ENCODE peak calls at places on chromosome 22, in ten cellular contexts. One of them, this sample, is unnamed.

GRCh38 chr22:30314918-30315317 is 11.8 kb downstream of the TBC1D10A start:
- DNase-seq in stomach: no peak
- DNase-seq in K562: peak
- DNase-seq in transverse colon: no peak
- DNase-seq in H1: no peak
- DNase-seq in esophagus muscularis mucosa: no peak
- DNase-seq in suprapubic skin: no peak
- DNase-seq in SK-N-SH: no peak
- DNase-seq in GM12878: peak
- DNase-seq in HepG2: no peak
- DNase-seq in this sample: no peak

GRCh38 chr22:46652081-46652929 is 32.1 kb downstream of the GRAMD4 start:
- DNase-seq in esophagus muscularis mucosa: no peak
- DNase-seq in stomach: no peak
- DNase-seq in HepG2: peak
- DNase-seq in SK-N-SH: no peak
- DNase-seq in H1: no peak
- DNase-seq in K562: peak
- DNase-seq in suprapubic skin: no peak
- DNase-seq in transverse colon: peak
- DNase-seq in GM12878: no peak
- DNase-seq in this sample: no peak

GRCh38 chr22:49657275-49657973 is 170.2 kb downstream of the BRD1 start:
- DNase-seq in SK-N-SH: no peak
- DNase-seq in stomach: peak
- DNase-seq in H1: no peak
- DNase-seq in transverse colon: peak
- DNase-seq in esophagus muscularis mucosa: no peak
- DNase-seq in K562: peak
- DNase-seq in GM12878: peak
- DNase-seq in suprapubic skin: peak
- DNase-seq in HepG2: no peak
- DNase-seq in this sample: peak

GRCh38 chr22:49373289-49373666 is 454.4 kb downstream of the BRD1 start:
- DNase-seq in suprapubic skin: peak
- DNase-seq in K562: no peak
- DNase-seq in HepG2: no peak
- DNase-seq in esophagus muscularis mucosa: no peak
- DNase-seq in transverse colon: no peak
- DNase-seq in GM12878: no peak
- DNase-seq in SK-N-SH: no peak
- DNase-seq in stomach: no peak
- DNase-seq in H1: no peak
- DNase-seq in this sample: no peak

GRCh38 chr22:26442086-26442756 is 13.2 kb downstream of the ASPHD2 start:
- DNase-seq in transverse colon: no peak
- DNase-seq in GM12878: no peak
- DNase-seq in K562: no peak
- DNase-seq in stomach: no peak
- DNase-seq in H1: no peak
- DNase-seq in SK-N-SH: no peak
- DNase-seq in HepG2: no peak
- DNase-seq in esophagus muscularis mucosa: no peak
- DNase-seq in suprapubic skin: no peak
- DNase-seq in this sample: no peak

GRCh38 chr22:32764330-32765116 is 37.0 kb upstream of the TIMP3 start:
- DNase-seq in suprapubic skin: peak
- DNase-seq in esophagus muscularis mucosa: no peak
- DNase-seq in stomach: no peak
- DNase-seq in transverse colon: peak
- DNase-seq in H1: no peak
- DNase-seq in K562: peak
- DNase-seq in GM12878: no peak
- DNase-seq in SK-N-SH: no peak
- DNase-seq in HepG2: no peak
- DNase-seq in this sample: peak

GRCh38 chr22:50002791-50003190 is 9.8 kb downstream of the IL17REL start:
- DNase-seq in transverse colon: peak
- DNase-seq in H1: no peak
- DNase-seq in HepG2: no peak
- DNase-seq in GM12878: no peak
- DNase-seq in esophagus muscularis mucosa: no peak
- DNase-seq in stomach: no peak
- DNase-seq in K562: no peak
- DNase-seq in suprapubic skin: no peak
- DNase-seq in SK-N-SH: no peak
- DNase-seq in this sample: no peak

GRCh38 chr22:30426395-30427353 is 1.1 kb downstream of the MTFP1 start:
- DNase-seq in SK-N-SH: peak
- DNase-seq in transverse colon: peak
- DNase-seq in suprapubic skin: peak
- DNase-seq in K562: peak
- DNase-seq in HepG2: peak
- DNase-seq in H1: peak
- DNase-seq in stomach: peak
- DNase-seq in GM12878: peak
- DNase-seq in esophagus muscularis mucosa: peak
- DNase-seq in this sample: peak

GRCh38 chr22:22342697-22343602 is 98.4 kb downstream of the VPREB1 start:
- DNase-seq in H1: peak
- DNase-seq in HepG2: peak
- DNase-seq in transverse colon: peak
- DNase-seq in K562: peak
- DNase-seq in suprapubic skin: no peak
- DNase-seq in GM12878: no peak
- DNase-seq in SK-N-SH: peak
- DNase-seq in esophagus muscularis mucosa: peak
- DNase-seq in stomach: peak
- DNase-seq in this sample: no peak

GRCh38 chr22:49261616-49262015 is 566.1 kb downstream of the BRD1 start:
- DNase-seq in HepG2: no peak
- DNase-seq in stomach: peak
- DNase-seq in suprapubic skin: peak
- DNase-seq in transverse colon: no peak
- DNase-seq in GM12878: no peak
- DNase-seq in K562: no peak
- DNase-seq in H1: no peak
- DNase-seq in esophagus muscularis mucosa: no peak
- DNase-seq in SK-N-SH: no peak
- DNase-seq in this sample: no peak

GRCh38 chr22:26632422-26633155 is 10.8 kb downstream of the CRYBA4 start:
- DNase-seq in transverse colon: no peak
- DNase-seq in SK-N-SH: peak
- DNase-seq in HepG2: no peak
- DNase-seq in stomach: no peak
- DNase-seq in GM12878: no peak
- DNase-seq in esophagus muscularis mucosa: no peak
- DNase-seq in H1: no peak
- DNase-seq in suprapubic skin: no peak
- DNase-seq in K562: peak
- DNase-seq in this sample: no peak

GRCh38 chr22:22428222-22429098 is 80.1 kb downstream of the ZNF280B start:
- DNase-seq in GM12878: no peak
- DNase-seq in stomach: no peak
- DNase-seq in H1: no peak
- DNase-seq in transverse colon: no peak
- DNase-seq in HepG2: no peak
- DNase-seq in K562: no peak
- DNase-seq in SK-N-SH: no peak
- DNase-seq in esophagus muscularis mucosa: no peak
- DNase-seq in suprapubic skin: no peak
- DNase-seq in this sample: no peak

GRCh38 chr22:17629646-17630045 is 1.1 kb upstream of the ATP6V1E1 start:
- DNase-seq in GM12878: no peak
- DNase-seq in transverse colon: no peak
- DNase-seq in suprapubic skin: no peak
- DNase-seq in esophagus muscularis mucosa: no peak
- DNase-seq in stomach: no peak
- DNase-seq in K562: no peak
- DNase-seq in H1: no peak
- DNase-seq in SK-N-SH: no peak
- DNase-seq in HepG2: no peak
- DNase-seq in this sample: no peak

DNA sequence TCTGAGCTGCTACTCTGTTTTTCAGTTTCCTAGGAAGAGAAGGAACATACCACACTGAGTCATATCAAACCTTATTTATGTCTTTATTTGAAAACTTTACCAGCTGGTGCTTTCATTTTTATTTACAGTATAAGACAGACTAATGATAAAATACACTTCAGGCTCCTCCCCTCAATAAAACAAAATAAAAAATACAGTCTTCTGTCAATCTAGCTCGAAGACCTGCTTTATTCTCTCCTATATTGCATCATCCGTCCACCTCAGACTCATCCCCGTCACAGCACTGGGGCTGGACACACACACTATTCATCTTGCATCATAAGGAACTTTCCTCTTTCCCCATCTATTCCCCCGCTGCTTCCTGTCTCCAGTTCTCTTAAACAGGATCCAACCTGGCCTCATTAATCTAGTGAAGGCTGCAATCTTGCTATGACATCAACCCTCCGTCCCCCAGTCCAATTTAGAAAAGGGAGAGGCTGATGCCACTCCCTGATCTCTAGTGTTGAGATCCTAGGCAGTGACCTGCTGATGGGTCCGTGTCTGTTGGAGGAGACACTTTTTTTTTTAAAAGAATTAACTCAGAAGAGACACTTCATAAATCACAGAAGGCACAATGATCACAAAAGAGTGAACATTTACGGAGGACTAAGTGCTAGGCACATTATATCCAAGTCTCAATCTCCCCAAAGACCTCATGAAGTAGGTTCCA is 1.1 kb downstream of the XBP1 start:
- DNase-seq in transverse colon: peak
- DNase-seq in SK-N-SH: peak
- DNase-seq in GM12878: no peak
- DNase-seq in H1: no peak
- DNase-seq in K562: peak
- DNase-seq in HepG2: peak
- DNase-seq in esophagus muscularis mucosa: peak
- DNase-seq in stomach: no peak
- DNase-seq in suprapubic skin: peak
- DNase-seq in this sample: peak
- TF ChIP-seq EP300 in transverse colon: no peak
- TF ChIP-seq EP300 in SK-N-SH: no peak
- TF ChIP-seq EP300 in GM12878: no peak
- TF ChIP-seq EP300 in H1: no peak
- TF ChIP-seq EP300 in K562: no peak
- TF ChIP-seq EP300 in HepG2: peak
- TF ChIP-seq EP300 in esophagus muscularis mucosa: no peak
- TF ChIP-seq EP300 in stomach: no peak
- TF ChIP-seq EP300 in suprapubic skin: no peak
- TF ChIP-seq EP300 in this sample: no peak

DNA sequence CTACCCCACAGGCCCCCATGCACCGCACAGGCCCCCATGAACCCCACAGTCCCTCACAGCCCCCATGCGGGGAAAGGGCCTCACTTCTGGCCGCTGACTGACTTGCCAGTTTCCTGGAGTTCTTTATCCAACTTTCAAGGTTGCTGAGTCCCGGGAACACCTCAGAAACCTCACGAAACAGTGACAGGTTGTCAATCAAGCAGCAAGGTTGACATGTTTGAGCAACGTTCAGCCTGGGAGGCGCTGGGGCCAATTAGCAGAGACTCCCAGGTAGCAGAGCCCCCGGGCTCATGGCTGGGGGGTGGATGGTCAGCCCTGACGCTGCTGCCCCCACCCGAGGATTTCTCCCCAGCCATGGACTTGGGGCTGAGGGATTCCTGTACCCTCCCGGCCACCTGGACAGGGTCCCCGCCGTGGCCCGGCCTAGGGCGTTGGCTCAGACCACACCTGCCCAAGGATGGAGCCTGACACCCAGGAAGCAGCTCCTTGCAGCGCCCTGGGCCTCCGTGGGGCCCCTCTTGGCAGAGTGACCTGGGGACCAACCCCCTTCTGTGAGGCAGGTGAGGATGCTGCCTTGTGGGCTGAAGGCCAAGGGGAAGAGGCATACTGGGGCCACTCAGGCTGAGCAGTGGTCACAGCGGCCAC is 33.8 kb upstream of the CCDC188 start:
- DNase-seq in transverse colon: no peak
- DNase-seq in esophagus muscularis mucosa: no peak
- DNase-seq in stomach: no peak
- DNase-seq in HepG2: no peak
- DNase-seq in suprapubic skin: no peak
- DNase-seq in GM12878: no peak
- DNase-seq in K562: no peak
- DNase-seq in H1: no peak
- DNase-seq in SK-N-SH: no peak
- DNase-seq in this sample: no peak
- TF ChIP-seq POLR2AphosphoS5 in transverse colon: no peak
- TF ChIP-seq POLR2AphosphoS5 in esophagus muscularis mucosa: no peak
- TF ChIP-seq POLR2AphosphoS5 in stomach: no peak
- TF ChIP-seq POLR2AphosphoS5 in HepG2: no peak
- TF ChIP-seq POLR2AphosphoS5 in suprapubic skin: no peak
- TF ChIP-seq POLR2AphosphoS5 in GM12878: no peak
- TF ChIP-seq POLR2AphosphoS5 in K562: no peak
- TF ChIP-seq POLR2AphosphoS5 in H1: no peak
- TF ChIP-seq POLR2AphosphoS5 in SK-N-SH: no peak
- TF ChIP-seq POLR2AphosphoS5 in this sample: no peak

DNA sequence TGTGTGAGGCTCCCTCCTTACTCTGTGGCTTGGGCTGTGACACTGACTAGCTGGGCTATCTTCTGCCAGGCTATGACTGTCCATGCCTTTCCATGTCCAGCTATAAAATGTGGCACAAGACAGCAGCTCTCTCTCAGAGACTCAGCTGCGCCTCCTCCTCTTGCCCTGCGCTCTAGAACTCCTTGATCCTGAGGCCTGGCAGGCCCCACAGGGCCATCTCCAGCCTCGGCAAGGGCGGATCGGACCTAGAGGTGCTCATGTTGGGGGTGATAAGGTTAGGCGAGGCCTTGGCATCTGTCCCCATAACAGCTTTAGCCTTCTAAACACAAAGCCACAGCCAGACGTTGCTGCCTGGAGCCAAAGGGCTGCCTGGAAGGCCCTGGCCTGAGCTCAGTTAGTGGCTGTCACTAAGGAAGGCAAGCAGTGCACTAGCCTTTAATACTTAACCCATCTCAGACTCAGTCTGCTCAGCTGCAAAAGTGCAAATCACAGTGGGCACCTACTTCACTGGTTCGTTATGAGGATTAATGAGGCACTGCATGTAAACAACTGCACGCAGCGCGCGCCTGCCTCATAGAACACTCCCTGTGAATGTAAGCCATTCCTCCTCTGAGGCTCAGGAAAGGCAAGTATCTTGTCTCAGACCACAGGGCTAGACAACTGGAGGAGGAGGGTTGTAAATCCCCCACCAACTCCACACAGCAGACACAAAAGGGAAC is 1.2 kb downstream of the GUCD1 start:
- DNase-seq in suprapubic skin: no peak
- DNase-seq in transverse colon: peak
- DNase-seq in H1: no peak
- DNase-seq in SK-N-SH: no peak
- DNase-seq in GM12878: no peak
- DNase-seq in HepG2: peak
- DNase-seq in stomach: peak
- DNase-seq in K562: peak
- DNase-seq in esophagus muscularis mucosa: no peak
- DNase-seq in this sample: peak
- H3K27ac ChIP-seq in suprapubic skin: peak
- H3K27ac ChIP-seq in transverse colon: peak
- H3K27ac ChIP-seq in H1: no peak
- H3K27ac ChIP-seq in SK-N-SH: no peak
- H3K27ac ChIP-seq in GM12878: peak
- H3K27ac ChIP-seq in HepG2: peak
- H3K27ac ChIP-seq in stomach: peak
- H3K27ac ChIP-seq in K562: peak
- H3K27ac ChIP-seq in esophagus muscularis mucosa: peak
- H3K27ac ChIP-seq in this sample: peak

GRCh38 chr22:35215993-35216392 is 41.3 kb upstream of the HMGXB4 start:
- DNase-seq in stomach: no peak
- DNase-seq in HepG2: no peak
- DNase-seq in SK-N-SH: no peak
- DNase-seq in GM12878: no peak
- DNase-seq in suprapubic skin: no peak
- DNase-seq in transverse colon: no peak
- DNase-seq in H1: no peak
- DNase-seq in esophagus muscularis mucosa: no peak
- DNase-seq in K562: peak
- DNase-seq in this sample: no peak
- TF ChIP-seq EP300 in stomach: no peak
- TF ChIP-seq EP300 in HepG2: no peak
- TF ChIP-seq EP300 in SK-N-SH: no peak
- TF ChIP-seq EP300 in GM12878: no peak
- TF ChIP-seq EP300 in suprapubic skin: no peak
- TF ChIP-seq EP300 in transverse colon: no peak
- TF ChIP-seq EP300 in H1: no peak
- TF ChIP-seq EP300 in esophagus muscularis mucosa: no peak
- TF ChIP-seq EP300 in K562: peak
- TF ChIP-seq EP300 in this sample: no peak

This sample was measured in sigmoid colon.